ENCODE peak calls at places on chromosome 17, in eight cellular contexts. One of them, this sample, is unnamed.

GRCh38 chr17:74368341-74369152 is 1.2 kb downstream of the GPR142 start:
- DNase-seq in GM06990: peak; percentile 43
- DNase-seq in stomach: peak; percentile 82
- DNase-seq in fibroblast of pulmonary artery: peak; percentile 63
- DNase-seq in spleen: peak; percentile 91
- DNase-seq in upper lobe of right lung: peak; percentile 82
- DNase-seq in testis: peak; percentile 86
- DNase-seq in lung: peak; percentile 74
- DNase-seq in this sample: peak; percentile 88

GRCh38 chr17:71790791-71791190 is 330.0 kb upstream of the SOX9 start:
- DNase-seq in GM06990: no peak
- DNase-seq in stomach: no peak
- DNase-seq in fibroblast of pulmonary artery: no peak
- DNase-seq in spleen: no peak
- DNase-seq in upper lobe of right lung: no peak
- DNase-seq in testis: no peak
- DNase-seq in lung: no peak
- DNase-seq in this sample: no peak

GRCh38 chr17:1908699-1909309 is 79.0 kb downstream of the RPA1 start:
- DNase-seq in GM06990: no peak
- DNase-seq in stomach: peak; percentile 65
- DNase-seq in fibroblast of pulmonary artery: peak; percentile 83
- DNase-seq in spleen: no peak
- DNase-seq in upper lobe of right lung: no peak
- DNase-seq in testis: peak; percentile 81
- DNase-seq in lung: peak; percentile 66
- DNase-seq in this sample: peak; percentile 46

GRCh38 chr17:2776589-2777241 is 19.5 kb upstream of the RAP1GAP2 start:
- DNase-seq in GM06990: no peak
- DNase-seq in stomach: no peak
- DNase-seq in fibroblast of pulmonary artery: no peak
- DNase-seq in spleen: no peak
- DNase-seq in upper lobe of right lung: no peak
- DNase-seq in testis: peak; percentile 30
- DNase-seq in lung: no peak
- DNase-seq in this sample: no peak

GRCh38 chr17:44221072-44221861 is 1.8 kb upstream of the UBTF start:
- DNase-seq in GM06990: peak; percentile 79
- DNase-seq in stomach: peak; percentile 82
- DNase-seq in fibroblast of pulmonary artery: peak; percentile 83
- DNase-seq in spleen: peak; percentile 93
- DNase-seq in upper lobe of right lung: peak; percentile 87
- DNase-seq in testis: peak; percentile 79
- DNase-seq in lung: peak; percentile 68
- DNase-seq in this sample: peak; percentile 80

GRCh38 chr17:70863436-70864248 is 694.3 kb downstream of the KCNJ2 start:
- DNase-seq in GM06990: no peak
- DNase-seq in stomach: no peak
- DNase-seq in fibroblast of pulmonary artery: peak; percentile 91
- DNase-seq in spleen: no peak
- DNase-seq in upper lobe of right lung: no peak
- DNase-seq in testis: no peak
- DNase-seq in lung: no peak
- DNase-seq in this sample: no peak

GRCh38 chr17:63150994-63151464 is 185.0 kb downstream of the TANC2 start:
- DNase-seq in GM06990: no peak
- DNase-seq in stomach: no peak
- DNase-seq in fibroblast of pulmonary artery: peak; percentile 23
- DNase-seq in spleen: no peak
- DNase-seq in upper lobe of right lung: no peak
- DNase-seq in testis: no peak
- DNase-seq in lung: no peak
- DNase-seq in this sample: no peak

GRCh38 chr17:1109606-1110523 is 69.9 kb downstream of the ABR start:
- DNase-seq in GM06990: peak; percentile 57
- DNase-seq in stomach: peak; percentile 62
- DNase-seq in fibroblast of pulmonary artery: no peak
- DNase-seq in spleen: peak; percentile 92
- DNase-seq in upper lobe of right lung: peak; percentile 80
- DNase-seq in testis: no peak
- DNase-seq in lung: no peak
- DNase-seq in this sample: no peak

DNA sequence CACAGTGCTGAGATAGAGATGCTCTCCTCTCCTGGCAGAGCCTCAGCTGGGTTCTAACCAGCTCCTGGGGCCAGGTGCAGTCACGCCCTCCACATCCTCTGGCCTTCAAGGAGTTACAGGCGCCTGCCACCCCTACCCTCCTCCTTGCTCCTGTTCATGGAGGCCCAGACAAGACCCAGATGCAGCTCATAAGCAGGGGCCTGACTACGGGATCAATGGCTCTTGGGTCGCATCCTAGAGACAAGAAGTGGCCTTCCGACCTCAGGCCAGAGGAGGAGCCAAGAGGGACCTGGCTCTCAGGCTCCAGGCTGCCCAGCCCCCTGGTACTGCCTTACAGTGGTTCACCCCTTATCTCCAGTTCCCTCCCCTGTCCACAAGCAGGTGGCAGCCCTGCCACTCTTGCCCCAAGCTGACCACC is 23.0 kb downstream of the ARHGAP27 start:
- DNase-seq in GM06990: no peak
- DNase-seq in stomach: no peak
- DNase-seq in fibroblast of pulmonary artery: no peak
- DNase-seq in spleen: peak; percentile 83
- DNase-seq in upper lobe of right lung: no peak
- DNase-seq in testis: no peak
- DNase-seq in lung: no peak
- DNase-seq in this sample: no peak
- H3K4me3 ChIP-seq in GM06990: peak overlapping the region; percentile 80
- H3K4me3 ChIP-seq in stomach: peak overlapping the region; percentile 48
- H3K4me3 ChIP-seq in fibroblast of pulmonary artery: no peak overlapping the region
- H3K4me3 ChIP-seq in spleen: peak overlapping the region; percentile 68
- H3K4me3 ChIP-seq in upper lobe of right lung: peak overlapping the region; percentile 50
- H3K4me3 ChIP-seq in testis: no peak overlapping the region
- H3K4me3 ChIP-seq in lung: peak overlapping the region; percentile 18
- H3K4me3 ChIP-seq in this sample: peak overlapping the region; percentile 1

GRCh38 chr17:45780921-45781320 is 3.2 kb upstream of the CRHR1 start:
- DNase-seq in GM06990: no peak
- DNase-seq in stomach: no peak
- DNase-seq in fibroblast of pulmonary artery: no peak
- DNase-seq in spleen: no peak
- DNase-seq in upper lobe of right lung: no peak
- DNase-seq in testis: no peak
- DNase-seq in lung: no peak
- DNase-seq in this sample: no peak

GRCh38 chr17:45783593-45784292 is 377 bp upstream of the CRHR1 start:
- DNase-seq in GM06990: no peak
- DNase-seq in stomach: no peak
- DNase-seq in fibroblast of pulmonary artery: no peak
- DNase-seq in spleen: no peak
- DNase-seq in upper lobe of right lung: no peak
- DNase-seq in testis: peak; percentile 25
- DNase-seq in lung: no peak
- DNase-seq in this sample: peak; percentile 33

GRCh38 chr17:45784293-45784582 is at the start of gene CRHR1:
- DNase-seq in GM06990: no peak
- DNase-seq in stomach: no peak
- DNase-seq in fibroblast of pulmonary artery: no peak
- DNase-seq in spleen: no peak
- DNase-seq in upper lobe of right lung: no peak
- DNase-seq in testis: no peak
- DNase-seq in lung: no peak
- DNase-seq in this sample: peak; percentile 83

GRCh38 chr17:45784583-45785372 is 658 bp downstream of the CRHR1 start:
- DNase-seq in GM06990: no peak
- DNase-seq in stomach: peak; percentile 49
- DNase-seq in fibroblast of pulmonary artery: no peak
- DNase-seq in spleen: peak; percentile 81
- DNase-seq in upper lobe of right lung: peak; percentile 72
- DNase-seq in testis: peak; percentile 33
- DNase-seq in lung: no peak
- DNase-seq in this sample: peak; percentile 74

DNA sequence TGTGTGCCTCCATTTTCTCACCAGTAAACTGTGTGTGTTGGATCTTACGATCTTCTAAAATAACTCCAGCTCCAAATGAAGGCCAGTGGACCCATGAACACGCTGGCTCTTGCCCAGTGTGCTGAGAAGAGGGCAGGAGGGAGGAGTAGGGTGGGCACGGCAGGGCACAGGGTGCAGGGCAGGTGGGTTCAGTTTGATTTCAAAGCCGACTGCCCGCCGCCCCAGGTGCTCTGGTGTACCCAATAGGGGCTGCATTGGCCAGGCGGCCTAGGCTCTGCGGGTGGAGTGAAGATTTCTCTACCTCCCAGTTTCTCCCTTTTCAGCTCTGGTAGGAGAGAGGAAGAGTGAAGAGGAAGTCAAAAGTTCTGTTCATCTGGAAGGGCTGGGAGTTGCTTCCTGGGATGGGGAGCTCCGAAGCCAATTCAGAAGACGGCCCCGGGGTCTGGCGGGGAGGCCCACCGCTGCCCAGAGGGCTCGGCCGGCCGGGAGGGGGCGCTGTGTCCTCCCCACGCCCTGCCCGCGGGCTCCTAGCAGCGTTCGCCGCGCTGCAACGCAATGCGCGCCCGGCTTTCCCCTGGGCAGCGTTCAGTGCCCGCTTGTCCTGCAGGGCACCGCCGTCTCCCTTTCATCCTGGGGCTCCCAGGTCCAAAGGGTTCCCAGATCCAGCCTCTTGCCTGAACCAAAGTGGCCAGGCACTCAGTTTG is 1.1 kb upstream of the CRHR1 start:
- DNase-seq in GM06990: no peak
- DNase-seq in stomach: no peak
- DNase-seq in fibroblast of pulmonary artery: no peak
- DNase-seq in spleen: no peak
- DNase-seq in upper lobe of right lung: no peak
- DNase-seq in testis: peak; percentile 54
- DNase-seq in lung: no peak
- DNase-seq in this sample: peak; percentile 80
- TF ChIP-seq CTCF in GM06990: peak; percentile 10
- TF ChIP-seq CTCF in stomach: peak; percentile 24
- TF ChIP-seq CTCF in fibroblast of pulmonary artery: no peak
- TF ChIP-seq CTCF in spleen: peak; percentile 16
- TF ChIP-seq CTCF in upper lobe of right lung: peak; percentile 38
- TF ChIP-seq CTCF in testis: peak; percentile 66
- TF ChIP-seq CTCF in lung: no peak
- TF ChIP-seq CTCF in this sample: peak; percentile 28

GRCh38 chr17:40496634-40497420 is 4.6 kb downstream of the TNS4 start:
- DNase-seq in GM06990: no peak
- DNase-seq in stomach: no peak
- DNase-seq in fibroblast of pulmonary artery: no peak
- DNase-seq in spleen: no peak
- DNase-seq in upper lobe of right lung: no peak
- DNase-seq in testis: no peak
- DNase-seq in lung: no peak
- DNase-seq in this sample: no peak
- H3K4me3 ChIP-seq in GM06990: no peak overlapping the region
- H3K4me3 ChIP-seq in stomach: no peak overlapping the region
- H3K4me3 ChIP-seq in fibroblast of pulmonary artery: no peak overlapping the region
- H3K4me3 ChIP-seq in spleen: no peak overlapping the region
- H3K4me3 ChIP-seq in upper lobe of right lung: no peak overlapping the region
- H3K4me3 ChIP-seq in testis: no peak overlapping the region
- H3K4me3 ChIP-seq in lung: no peak overlapping the region
- H3K4me3 ChIP-seq in this sample: no peak overlapping the region

DNA sequence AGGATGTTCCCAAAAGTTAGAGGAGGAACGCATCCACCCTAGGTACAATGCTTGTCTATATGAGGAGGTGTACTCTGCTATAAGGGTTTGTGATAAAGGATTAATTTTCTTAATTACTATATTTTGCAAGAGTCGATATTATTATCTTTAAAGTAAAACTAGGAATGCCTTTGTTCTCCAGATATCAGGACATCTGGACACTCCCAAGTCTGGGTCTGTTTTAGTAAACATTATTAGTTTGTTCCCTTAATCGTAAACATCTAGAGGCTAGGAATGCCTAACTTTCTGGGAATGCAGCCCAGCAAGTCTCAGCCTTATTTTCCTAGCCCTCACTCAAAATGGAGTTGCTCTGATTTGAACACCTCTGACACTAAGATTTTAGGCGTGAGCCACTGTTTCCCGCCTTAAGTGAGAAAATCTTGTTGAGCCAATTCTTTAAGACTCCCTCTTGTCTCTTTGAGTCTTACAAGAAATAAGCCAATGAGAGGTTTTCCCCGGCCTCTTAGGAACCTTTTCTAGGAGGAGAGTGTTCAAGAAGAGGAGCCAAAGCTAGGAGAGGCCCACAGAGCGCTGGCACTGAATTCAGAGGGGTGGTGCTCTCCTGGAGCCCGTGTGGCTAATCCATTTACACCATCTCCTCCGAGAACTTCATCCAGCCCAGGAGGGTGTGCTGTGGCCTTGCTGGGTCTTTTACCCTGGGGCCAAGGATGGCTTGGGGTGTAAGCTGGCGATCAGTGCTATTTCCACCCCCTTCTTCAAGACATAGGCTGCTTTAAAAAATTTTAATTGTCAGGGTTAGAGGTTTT is 40.9 kb downstream of the SMARCE1 start:
- DNase-seq in GM06990: no peak
- DNase-seq in stomach: no peak
- DNase-seq in fibroblast of pulmonary artery: no peak
- DNase-seq in spleen: no peak
- DNase-seq in upper lobe of right lung: no peak
- DNase-seq in testis: no peak
- DNase-seq in lung: peak; percentile 38
- DNase-seq in this sample: no peak
- TF ChIP-seq CTCF in GM06990: no peak
- TF ChIP-seq CTCF in stomach: no peak
- TF ChIP-seq CTCF in fibroblast of pulmonary artery: no peak
- TF ChIP-seq CTCF in spleen: no peak
- TF ChIP-seq CTCF in upper lobe of right lung: no peak
- TF ChIP-seq CTCF in testis: no peak
- TF ChIP-seq CTCF in lung: no peak
- TF ChIP-seq CTCF in this sample: no peak

This sample was measured in pancreas.